ENCODE peak calls at places on chromosomes 5 and 9, in six cellular contexts. Z is osteocyte, P is neural crest cell, A is naive B cell, L is T-helper 2 cell, K is astrocyte of the spinal cord. J is an unnamed sample.

GRCh38 chr9:13992136-13992798 is 321.7 kb downstream of the NFIB start:
- DNase-seq in Z (no peak), P (no peak), A (no peak), L (no peak), K (peak), J (no peak)

GRCh38 chr5:39198080-39198479 is 21.3 kb downstream of the FYB1 start:
- DNase-seq in Z (no peak), P (no peak), A (no peak), L (no peak), K (peak), J (no peak)

GRCh38 chr9:70964861-70965260 is 156.6 kb downstream of the TRPM3 start:
- DNase-seq in Z (no peak), P (no peak), A (no peak), L (no peak), K (no peak), J (no peak)

GRCh38 chr5:168480601-168481000 is 5.7 kb upstream of the RARS1 start:
- DNase-seq in Z (peak), P (no peak), A (no peak), L (no peak), K (no peak), J (no peak)

GRCh38 chr5:139668064-139668880 is 20.1 kb downstream of the CXXC5 start:
- DNase-seq in Z (no peak), P (no peak), A (no peak), L (peak), K (no peak), J (no peak)

GRCh38 chr9:130243882-130244170 is 21.7 kb upstream of the HMCN2 start:
- DNase-seq in Z (no peak), P (no peak), A (no peak), L (no peak), K (no peak), J (no peak)

GRCh38 chr5:108661590-108662219 is 86.0 kb upstream of the FER start:
- DNase-seq in Z (no peak), P (no peak), A (no peak), L (no peak), K (no peak), J (no peak)

GRCh38 chr9:117725426-117725887 is 21.3 kb downstream of the TLR4 start:
- DNase-seq in Z (no peak), P (no peak), A (no peak), L (no peak), K (no peak), J (no peak)

GRCh38 chr5:168553377-168554130 is 24.4 kb downstream of the FBLL1 start:
- DNase-seq in Z (no peak), P (no peak), A (no peak), L (no peak), K (no peak), J (no peak)

GRCh38 chr5:126461838-126462237 is 38.6 kb downstream of the GRAMD2B start:
- DNase-seq in Z (no peak), P (no peak), A (no peak), L (no peak), K (no peak), J (no peak)

GRCh38 chr5:171806976-171807823 is 21.6 kb downstream of the SMIM23 start:
- DNase-seq in Z (no peak), P (no peak), A (no peak), L (no peak), K (peak), J (no peak)

GRCh38 chr9:127336708-127337352 is 60.1 kb upstream of the SLC2A8 start:
- DNase-seq in Z (no peak), P (no peak), A (no peak), L (no peak), K (peak), J (no peak)

GRCh38 chr9:116070256-116070914 is 83.2 kb upstream of the PAPPA start:
- DNase-seq in Z (no peak), P (no peak), A (no peak), L (no peak), K (no peak), J (no peak)

GRCh38 chr9:14752271-14752670 is 29.7 kb upstream of the CER1 start:
- DNase-seq in Z (no peak), P (no peak), A (no peak), L (no peak), K (no peak), J (no peak)

GRCh38 chr9:74742792-74743389 is 144.8 kb downstream of the TRPM6 start:
- DNase-seq in Z (no peak), P (peak), A (no peak), L (no peak), K (peak), J (peak)

GRCh38 chr9:68749579-68750159 is 44.6 kb downstream of the PIP5K1B start:
- DNase-seq in Z (no peak), P (no peak), A (no peak), L (no peak), K (no peak), J (no peak)

GRCh38 chr5:2007906-2008437 is 125.2 kb upstream of the IRX4 start:
- DNase-seq in Z (peak), P (no peak), A (no peak), L (no peak), K (no peak), J (no peak)

GRCh38 chr5:159061186-159061796 is 38.4 kb downstream of the EBF1 start:
- DNase-seq in Z (peak), P (peak), A (no peak), L (no peak), K (peak), J (no peak)

GRCh38 chr9:90979138-90979551 is 177.5 kb downstream of the SYK start:
- DNase-seq in Z (peak), P (no peak), A (no peak), L (no peak), K (no peak), J (no peak)

GRCh38 chr5:150234606-150235547 is 45.0 kb downstream of the SLC6A7 start:
- DNase-seq in Z (no peak), P (no peak), A (no peak), L (no peak), K (no peak), J (no peak)

GRCh38 chr9:114382951-114383865 is 4.6 kb downstream of the AKNA start:
- DNase-seq in Z (no peak), P (no peak), A (peak), L (peak), K (peak), J (no peak)

GRCh38 chr5:1887400-1888360 is 5.0 kb upstream of the IRX4 start:
- DNase-seq in Z (no peak), P (no peak), A (no peak), L (no peak), K (no peak), J (no peak)

GRCh38 chr9:110918316-110919054 is 119.8 kb downstream of the LPAR1 start:
- DNase-seq in Z (no peak), P (no peak), A (no peak), L (no peak), K (peak), J (no peak)

GRCh38 chr9:93575706-93576295 is 583 bp upstream of the PHF2 start:
- DNase-seq in Z (peak), P (no peak), A (peak), L (peak), K (peak), J (peak)

GRCh38 chr5:76617675-76618074 is 5.5 kb downstream of the F2RL2 start:
- DNase-seq in Z (no peak), P (no peak), A (no peak), L (no peak), K (peak), J (no peak)

GRCh38 chr5:142561486-142562097 is 124.3 kb downstream of the FGF1 start:
- DNase-seq in Z (no peak), P (no peak), A (no peak), L (no peak), K (peak), J (no peak)

GRCh38 chr9:69122086-69122390 is 52.0 kb upstream of the TJP2 start:
- DNase-seq in Z (peak), P (peak), A (peak), L (no peak), K (peak), J (peak)

GRCh38 chr5:149268928-149269557 is 2.6 kb upstream of the AFAP1L1 start:
- DNase-seq in Z (no peak), P (no peak), A (no peak), L (peak), K (peak), J (no peak)

GRCh38 chr5:172479034-172479783 is 24.9 kb upstream of the SH3PXD2B start:
- DNase-seq in Z (peak), P (peak), A (peak), L (peak), K (peak), J (peak)

GRCh38 chr9:135423725-135424124 is 55.9 kb upstream of the PPP1R26 start:
- DNase-seq in Z (no peak), P (no peak), A (no peak), L (no peak), K (no peak), J (no peak)

GRCh38 chr5:98510601-98511000 is 262.9 kb upstream of the RGMB start:
- DNase-seq in Z (no peak), P (no peak), A (no peak), L (no peak), K (no peak), J (no peak)

GRCh38 chr5:125059255-125060050 is 313.0 kb upstream of the ZNF608 start:
- DNase-seq in Z (no peak), P (peak), A (no peak), L (no peak), K (peak), J (no peak)

GRCh38 chr9:134130503-134131375 is 5.1 kb upstream of the WDR5 start:
- DNase-seq in Z (no peak), P (no peak), A (no peak), L (no peak), K (no peak), J (peak)

GRCh38 chr9:134611046-134611445 is 30.6 kb upstream of the COL5A1 start:
- DNase-seq in Z (no peak), P (no peak), A (no peak), L (no peak), K (no peak), J (no peak)

GRCh38 chr9:112315905-112316304 is 17.5 kb downstream of the PTBP3 start:
- DNase-seq in Z (no peak), P (no peak), A (no peak), L (no peak), K (no peak), J (no peak)

GRCh38 chr5:142309747-142310318 is 15.0 kb downstream of the SPRY4 start:
- DNase-seq in Z (no peak), P (no peak), A (no peak), L (no peak), K (no peak), J (no peak)

GRCh38 chr9:134955801-134956200 is 38.1 kb upstream of the FCN1 start:
- DNase-seq in Z (no peak), P (no peak), A (no peak), L (no peak), K (no peak), J (no peak)

GRCh38 chr9:3888496-3888858 is 362.7 kb upstream of the RFX3 start:
- DNase-seq in Z (no peak), P (no peak), A (no peak), L (no peak), K (no peak), J (no peak)

J was measured in nephron progenitor cell.